ENCODE peak calls at places on chromosomes 13 and 19, in nine cellular contexts. W is hepatic stellate cell; Q is NCI-H2081; M is CD4-positive, CD25-positive, alpha-beta regulatory T cell; D is OCI-LY7; R is amniotic epithelial cell; B is activated CD8-positive, alpha-beta T cell treated with anti-CD3 and anti-CD28 coated beads, Interleukin-2, amount 10 ng/mL, durations not matched to agents 7 days and 5 days; X is stimulated activated CD4-positive, alpha-beta T cell treated with anti-CD3 and anti-CD28 coated beads, Interleukin-1b, Interleukin-23, amount 100 ng/mL, for 1 hour; S is heart left ventricle. U is an unnamed sample.

GRCh38 chr19:13430790-13431582 is 75.3 kb downstream of the CACNA1A start:
- DNase-seq in W (peak; percentile 44), Q (peak; percentile 3), M (peak; percentile 27), D (peak; percentile 51), R (peak; percentile 5), B (peak; percentile 64), X (peak; percentile 2), S (peak; percentile 19), U (peak; percentile 14)

GRCh38 chr19:18710986-18711751 is 27.7 kb downstream of the CRTC1 start:
- DNase-seq in W (no peak), Q (no peak), M (no peak), D (no peak), R (no peak), B (no peak), X (no peak), S (no peak), U (no peak)

GRCh38 chr13:35573639-35574038 is 97.2 kb upstream of the MAB21L1 start:
- DNase-seq in W (no peak), Q (no peak), M (no peak), D (no peak), R (no peak), B (no peak), X (no peak), S (no peak), U (no peak)

GRCh38 chr19:2540646-2541454 is 64.9 kb downstream of the GADD45B start:
- DNase-seq in W (peak; percentile 96), Q (no peak), M (no peak), D (no peak), R (peak; percentile 95), B (no peak), X (no peak), S (peak; percentile 90), U (no peak)

GRCh38 chr13:78875792-78876580 is 217.0 kb upstream of the OBI1 start:
- DNase-seq in W (no peak), Q (no peak), M (no peak), D (peak; percentile 26), R (no peak), B (peak; percentile 22), X (no peak), S (no peak), U (peak; percentile 2)

GRCh38 chr13:73194310-73194709 is 135.5 kb downstream of the KLF5 start:
- DNase-seq in W (no peak), Q (no peak), M (no peak), D (no peak), R (no peak), B (no peak), X (no peak), S (no peak), U (no peak)

GRCh38 chr13:51541809-51542258 is 42.4 kb upstream of the WDFY2 start:
- DNase-seq in W (no peak), Q (no peak), M (no peak), D (no peak), R (no peak), B (no peak), X (no peak), S (no peak), U (no peak)

GRCh38 chr13:104008571-104009435 is 942.6 kb upstream of the SLC10A2 start:
- DNase-seq in W (no peak), Q (no peak), M (no peak), D (no peak), R (peak; percentile 80), B (no peak), X (no peak), S (no peak), U (no peak)

GRCh38 chr19:38289955-38290354 is 14.1 kb upstream of the C19orf33 start:
- DNase-seq in W (no peak), Q (no peak), M (no peak), D (no peak), R (no peak), B (no peak), X (no peak), S (no peak), U (no peak)

GRCh38 chr19:1076951-1077350 is 10.0 kb downstream of the ARHGAP45 start:
- DNase-seq in W (peak; percentile 55), Q (no peak), M (peak; percentile 95), D (peak; percentile 96), R (no peak), B (peak; percentile 98), X (peak; percentile 84), S (peak; percentile 81), U (peak; percentile 46)

GRCh38 chr13:100100115-100100879 is 11.4 kb downstream of the PCCA start:
- DNase-seq in W (peak; percentile 24), Q (no peak), M (no peak), D (no peak), R (peak; percentile 31), B (no peak), X (no peak), S (peak; percentile 30), U (no peak)

GRCh38 chr19:39342647-39343305 is 555 bp downstream of the SAMD4B start:
- DNase-seq in W (peak; percentile 43), Q (no peak), M (no peak), D (no peak), R (peak; percentile 14), B (no peak), X (no peak), S (peak; percentile 39), U (no peak)

GRCh38 chr19:38893341-38893771 is 6.1 kb downstream of the SIRT2 start:
- DNase-seq in W (no peak), Q (no peak), M (no peak), D (no peak), R (no peak), B (no peak), X (no peak), S (no peak), U (no peak)

GRCh38 chr19:19385900-19386339 is 19.6 kb upstream of the GATAD2A start:
- DNase-seq in W (no peak), Q (no peak), M (peak; percentile 65), D (peak; percentile 77), R (no peak), B (peak; percentile 67), X (peak; percentile 19), S (no peak), U (no peak)

GRCh38 chr13:32783067-32783466 is 196.8 kb downstream of the PDS5B start:
- DNase-seq in W (no peak), Q (no peak), M (no peak), D (peak; percentile 4), R (peak; percentile 24), B (peak; percentile 55), X (no peak), S (no peak), U (no peak)

GRCh38 chr19:36151144-36152051 is 849 bp downstream of the COX7A1 start:
- DNase-seq in W (peak; percentile 47), Q (no peak), M (no peak), D (no peak), R (no peak), B (no peak), X (no peak), S (peak; percentile 82), U (no peak)

GRCh38 chr13:41178040-41178439 is 16.3 kb downstream of the KBTBD7 start:
- DNase-seq in W (no peak), Q (no peak), M (no peak), D (no peak), R (peak; percentile 48), B (no peak), X (no peak), S (no peak), U (no peak)

GRCh38 chr19:12665281-12665573 is 1.3 kb downstream of the MAN2B1 start:
- DNase-seq in W (no peak), Q (no peak), M (peak; percentile 43), D (peak; percentile 92), R (no peak), B (peak; percentile 82), X (no peak), S (peak; percentile 60), U (no peak)

GRCh38 chr19:45069056-45069455 is 7.2 kb downstream of the ZNF296 start:
- DNase-seq in W (no peak), Q (no peak), M (no peak), D (no peak), R (peak; percentile 65), B (no peak), X (no peak), S (no peak), U (no peak)